ENCODE peak calls at places on chromosome 16, in eight cellular contexts. B is stomach, A is A549, O is sigmoid colon, F is tibial nerve, V is ovary, X is GM12878, Q is K562. J is an unnamed sample.

GRCh38 chr16:11327277-11328171 is 17.7 kb upstream of the RMI2 start:
- DNase-seq in B (no peak), A (no peak), O (no peak), F (no peak), V (peak), X (peak), Q (no peak), J (peak)

GRCh38 chr16:65754799-65755691 is 611.4 kb upstream of the CDH5 start:
- DNase-seq in B (no peak), A (no peak), O (peak), F (no peak), V (peak), X (no peak), Q (no peak), J (peak)

GRCh38 chr16:24955975-24956731 is 59.0 kb downstream of the ARHGAP17 start:
- DNase-seq in B (no peak), A (no peak), O (no peak), F (no peak), V (no peak), X (no peak), Q (no peak), J (no peak)

GRCh38 chr16:75267631-75268264 is 16.3 kb upstream of the BCAR1 start:
- DNase-seq in B (peak), A (peak), O (peak), F (no peak), V (peak), X (no peak), Q (no peak), J (peak)

GRCh38 chr16:69443809-69444611 is 19.6 kb downstream of the CYB5B start:
- DNase-seq in B (no peak), A (no peak), O (peak), F (peak), V (peak), X (no peak), Q (peak), J (peak)

GRCh38 chr16:50802000-50802399 is 60.1 kb downstream of the CYLD start:
- DNase-seq in B (no peak), A (no peak), O (no peak), F (no peak), V (no peak), X (no peak), Q (no peak), J (no peak)

GRCh38 chr16:57686577-57686976 is 8.0 kb upstream of the DRC7 start:
- DNase-seq in B (no peak), A (no peak), O (no peak), F (no peak), V (no peak), X (no peak), Q (no peak), J (no peak)

GRCh38 chr16:84851192-84852127 is 31.7 kb downstream of the CRISPLD2 start:
- DNase-seq in B (peak), A (peak), O (no peak), F (no peak), V (no peak), X (no peak), Q (no peak), J (no peak)

DNA sequence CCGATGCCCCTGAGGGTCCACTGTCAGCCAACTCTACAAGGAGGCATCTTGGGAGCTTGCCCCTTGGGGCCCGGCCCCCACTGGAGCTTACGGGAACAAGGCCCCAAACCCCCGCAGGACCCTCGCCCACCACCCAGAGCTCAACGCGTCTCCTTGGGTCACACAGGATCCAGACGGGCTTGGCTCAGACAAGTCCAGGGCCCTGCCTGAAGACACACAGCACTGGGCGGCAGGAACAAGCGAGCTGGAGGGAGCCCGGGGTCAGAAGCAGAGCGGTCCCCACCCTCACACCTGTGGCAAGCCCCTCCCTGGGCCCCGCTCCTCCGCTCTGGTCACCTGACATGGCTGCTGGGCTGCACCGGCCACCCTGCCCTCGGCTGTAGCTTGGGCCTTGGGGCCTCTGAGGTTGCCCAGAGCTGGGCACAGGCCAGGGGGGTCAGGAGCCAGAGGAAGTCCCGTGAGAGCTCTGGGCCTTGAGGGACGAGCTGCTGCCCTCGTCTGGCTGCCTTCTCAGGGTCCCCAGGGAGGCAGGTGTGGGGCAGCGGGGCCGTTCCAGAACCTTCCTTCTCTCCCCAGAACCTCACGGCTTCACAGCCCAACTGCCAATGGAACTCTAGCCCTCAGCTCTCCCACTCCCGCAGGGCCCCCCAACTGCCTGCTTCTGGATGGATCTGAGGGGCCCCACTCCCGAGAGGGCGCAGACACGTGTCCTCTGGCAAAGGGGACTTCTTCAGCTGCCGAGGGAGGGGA is at the start of gene CCDC154:
- DNase-seq in B (no peak), A (no peak), O (no peak), F (no peak), V (no peak), X (no peak), Q (no peak), J (no peak)
- TF ChIP-seq EP300 in B (no peak), A (no peak), O (no peak), F (no peak), V (no peak), X (no peak), Q (no peak), J (no peak)

GRCh38 chr16:70682239-70683145 is 3.4 kb downstream of the MTSS2 start:
- DNase-seq in B (no peak), A (no peak), O (no peak), F (no peak), V (peak), X (no peak), Q (no peak), J (no peak)
- TF ChIP-seq CTCF in B (no peak), A (no peak), O (no peak), F (no peak), V (no peak), X (no peak), Q (no peak), J (no peak)

DNA sequence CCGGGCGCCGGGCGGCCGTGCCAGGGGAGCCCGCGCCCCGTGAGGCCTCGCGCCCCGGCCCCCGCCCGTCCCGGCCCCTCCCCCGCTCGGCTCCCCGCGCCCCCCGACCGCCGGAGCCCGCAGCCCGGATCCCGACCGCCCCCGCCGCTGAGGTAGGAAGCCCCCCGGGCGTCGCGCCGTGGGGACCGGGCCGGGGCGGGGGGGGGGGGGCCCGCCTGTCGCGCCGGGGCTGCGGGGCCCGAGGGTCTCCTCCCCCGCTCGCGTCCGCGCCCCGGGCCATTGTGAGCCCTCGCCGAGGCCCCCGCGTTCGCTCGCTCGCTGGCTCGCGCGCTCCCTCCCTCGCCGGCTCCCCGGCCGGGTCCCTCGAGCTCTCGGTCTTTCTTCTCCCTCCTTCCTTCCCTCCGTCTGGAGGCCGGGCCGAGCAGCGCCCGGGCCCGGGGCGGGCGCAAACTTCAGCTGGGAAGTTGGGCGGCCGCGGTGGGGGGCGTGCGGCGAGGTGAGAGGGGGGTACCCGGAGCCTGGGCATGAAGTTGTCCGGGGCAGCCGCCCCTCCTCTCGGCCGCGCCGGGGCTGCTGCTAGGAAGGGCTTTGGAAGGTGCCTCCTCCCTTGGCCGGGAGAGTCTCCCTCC is 350 bp downstream of the GLIS2 start:
- DNase-seq in B (no peak), A (no peak), O (peak), F (no peak), V (peak), X (no peak), Q (peak), J (no peak)
- H3K4me3 ChIP-seq in B (peak), A (peak), O (peak), F (peak), V (peak), X (no peak), Q (peak), J (peak)

DNA sequence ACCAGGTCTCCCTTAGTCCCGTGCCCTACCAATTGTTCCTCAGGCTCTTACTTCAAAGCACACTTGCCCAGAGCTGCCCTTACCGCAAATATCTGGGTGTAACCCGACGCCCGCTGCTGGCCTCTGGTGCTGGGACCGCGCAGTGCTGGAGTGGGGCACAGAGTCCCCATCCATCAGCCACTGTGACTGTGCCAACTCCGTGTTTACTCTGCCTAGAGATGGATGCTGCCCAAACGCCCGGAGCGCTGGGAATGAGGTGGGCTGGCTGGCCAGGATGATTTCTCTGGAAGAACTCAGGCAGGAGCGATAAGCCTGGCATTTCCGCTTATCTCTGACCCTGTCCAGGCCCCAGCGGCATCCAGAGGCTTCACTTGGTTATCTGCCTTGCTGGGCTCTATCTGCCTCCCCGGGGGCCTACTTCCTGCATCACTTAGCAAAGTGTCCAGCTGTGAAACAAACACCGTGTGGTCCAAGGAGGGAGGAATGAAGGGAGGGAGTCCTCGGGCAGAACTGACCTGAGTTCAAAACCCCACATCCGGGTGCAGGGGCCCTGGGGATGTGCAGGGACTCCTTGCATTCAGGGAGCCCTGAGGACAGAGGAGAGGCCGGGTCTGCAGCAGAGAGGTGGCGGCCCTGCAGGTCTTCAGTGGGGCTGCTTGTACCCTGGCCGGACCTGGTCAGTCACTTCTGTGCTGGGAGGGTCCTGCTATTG is 9.4 kb upstream of the MYLK3 start:
- DNase-seq in B (peak), A (no peak), O (no peak), F (no peak), V (no peak), X (no peak), Q (peak), J (no peak)
- TF ChIP-seq EP300 in B (no peak), A (no peak), O (no peak), F (no peak), V (no peak), X (no peak), Q (no peak), J (no peak)

GRCh38 chr16:30378236-30379164 is 3.9 kb downstream of the SEPTIN1 start:
- DNase-seq in B (peak), A (peak), O (peak), F (peak), V (peak), X (peak), Q (peak), J (peak)
- TF ChIP-seq CTCF in B (peak), A (no peak), O (no peak), F (peak), V (no peak), X (no peak), Q (peak), J (no peak)

GRCh38 chr16:28063611-28064061 is at the start of gene GSG1L:
- DNase-seq in B (no peak), A (no peak), O (no peak), F (no peak), V (no peak), X (no peak), Q (no peak), J (no peak)
- H3K4me3 ChIP-seq in B (peak), A (peak), O (peak), F (peak), V (no peak), X (no peak), Q (no peak), J (peak)

GRCh38 chr16:13229039-13229438 is 327.6 kb downstream of the SHISA9 start:
- DNase-seq in B (no peak), A (no peak), O (no peak), F (no peak), V (no peak), X (no peak), Q (no peak), J (no peak)

GRCh38 chr16:13234999-13235398 is 333.6 kb downstream of the SHISA9 start:
- DNase-seq in B (no peak), A (no peak), O (no peak), F (no peak), V (no peak), X (no peak), Q (no peak), J (no peak)

GRCh38 chr16:13236308-13236707 is 334.9 kb downstream of the SHISA9 start:
- DNase-seq in B (no peak), A (no peak), O (no peak), F (no peak), V (no peak), X (no peak), Q (no peak), J (no peak)

GRCh38 chr16:13231365-13231764 is 330.0 kb downstream of the SHISA9 start:
- DNase-seq in B (no peak), A (no peak), O (no peak), F (no peak), V (no peak), X (no peak), Q (no peak), J (no peak)
- TF ChIP-seq EP300 in B (no peak), A (no peak), O (no peak), F (no peak), V (no peak), X (no peak), Q (no peak), J (no peak)

DNA sequence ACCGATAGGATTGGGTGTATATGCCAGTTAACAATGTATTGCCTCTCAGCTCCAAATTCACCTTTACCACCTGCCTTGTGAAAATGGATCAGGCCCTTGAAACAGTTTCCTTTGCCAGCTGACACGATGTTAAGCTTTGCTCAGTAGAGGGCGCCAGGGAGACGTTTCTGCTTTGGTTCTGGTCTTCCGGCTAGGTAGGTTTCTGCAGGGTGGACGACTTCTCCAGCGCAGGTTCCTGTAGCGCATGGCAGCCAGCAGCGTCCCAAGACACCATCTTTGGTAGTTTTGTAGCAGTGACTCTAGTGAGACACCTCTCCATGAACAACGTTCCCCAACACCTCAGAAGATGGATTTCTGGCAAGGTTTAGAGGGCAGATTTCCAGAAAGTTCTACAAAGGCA is 24.0 kb downstream of the SYCE1L start:
- DNase-seq in B (no peak), A (no peak), O (no peak), F (no peak), V (no peak), X (no peak), Q (peak), J (no peak)
- TF ChIP-seq CTCF in B (no peak), A (peak), O (no peak), F (no peak), V (no peak), X (peak), Q (peak), J (no peak)

DNA sequence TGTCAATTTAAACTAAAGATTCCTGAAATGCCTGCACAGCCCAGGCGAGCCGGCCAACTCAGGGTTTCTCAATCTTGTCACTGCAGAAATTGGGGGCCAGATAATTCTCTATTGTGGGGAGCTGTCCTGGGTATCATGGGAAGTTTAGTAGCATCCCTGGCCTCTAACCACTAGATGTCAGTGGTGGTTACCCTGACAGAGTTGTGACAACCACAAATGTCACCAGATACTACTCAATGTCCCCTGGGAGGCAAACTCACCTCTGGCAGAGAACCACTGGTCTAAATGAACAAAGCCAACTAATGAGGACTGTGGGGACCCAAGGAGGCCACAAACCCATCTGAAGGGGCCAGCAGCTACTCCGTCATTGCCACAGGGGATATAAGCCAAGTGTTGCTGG is 90.9 kb downstream of the MYH11 start:
- DNase-seq in B (no peak), A (peak), O (no peak), F (peak), V (no peak), X (peak), Q (peak), J (no peak)
- H3K4me3 ChIP-seq in B (no peak), A (no peak), O (no peak), F (no peak), V (no peak), X (no peak), Q (no peak), J (no peak)

J was measured in transverse colon.